ENCODE peak calls at places on chromosomes 3 and 15, in seven cellular contexts. A is foreskin fibroblast, Z is Panc1, N is PC-3, O is OCI-LY7, E is endodermal cell, P is IMR-90. L is an unnamed sample.

GRCh38 chr3:196609343-196609775 is 30.1 kb upstream of the NRROS start:
- DNase-seq in P (peak), Z (peak), E (peak), N (peak), A (peak), O (peak), L (peak)

GRCh38 chr3:190288836-190289235 is 33.4 kb downstream of the CLDN1 start:
- DNase-seq in E (no peak), A (peak), O (no peak), Z (no peak), N (peak), P (peak), L (no peak)

GRCh38 chr3:105458518-105459215 is 92.0 kb downstream of the ALCAM start:
- DNase-seq in P (peak), O (no peak), A (peak), N (peak), Z (no peak), E (no peak), L (no peak)

GRCh38 chr3:26621891-26622633 is 510 bp upstream of the LRRC3B start:
- DNase-seq in O (no peak), A (no peak), Z (no peak), E (no peak), P (no peak), N (no peak), L (no peak)

GRCh38 chr3:44554626-44555592 is at the start of gene ZKSCAN7:
- DNase-seq in Z (no peak), P (peak), O (no peak), N (no peak), E (peak), A (peak), L (no peak)

GRCh38 chr3:104987859-104988258 is 378.9 kb upstream of the ALCAM start:
- DNase-seq in A (peak), O (peak), Z (no peak), N (peak), E (no peak), P (no peak), L (no peak)

GRCh38 chr15:36899696-36900095 is 200.7 kb downstream of the MEIS2 start:
- DNase-seq in A (no peak), E (no peak), O (no peak), P (no peak), Z (no peak), N (no peak), L (no peak)

GRCh38 chr3:115901008-115901407 is 277.7 kb downstream of the GAP43 start:
- DNase-seq in N (no peak), A (no peak), Z (no peak), E (no peak), O (no peak), P (no peak), L (no peak)

GRCh38 chr3:39541917-39542329 is 74.4 kb downstream of the MOBP start:
- DNase-seq in O (peak), Z (no peak), P (peak), A (peak), N (peak), E (no peak), L (no peak)

GRCh38 chr3:101017048-101017447 is 23.8 kb upstream of the ABI3BP start:
- DNase-seq in Z (no peak), P (peak), A (peak), E (no peak), O (no peak), N (peak), L (no peak)

GRCh38 chr3:155185623-155186022 is 105.5 kb downstream of the MME start:
- DNase-seq in O (no peak), Z (no peak), E (peak), N (peak), A (peak), P (peak), L (peak)

GRCh38 chr3:116579843-116580242 is 129.7 kb upstream of the TUSC7 start:
- DNase-seq in Z (no peak), A (peak), N (no peak), O (no peak), E (peak), P (peak), L (peak)

GRCh38 chr3:72797773-72798543 is 50.3 kb downstream of the SHQ1 start:
- DNase-seq in P (peak), E (no peak), N (no peak), O (no peak), Z (no peak), A (peak), L (no peak)

GRCh38 chr3:85342915-85343314 is 384.1 kb downstream of the CADM2 start:
- DNase-seq in N (peak), A (peak), O (peak), Z (peak), P (no peak), E (peak), L (no peak)

GRCh38 chr3:122989856-122990575 is 37.5 kb downstream of the SEMA5B start:
- DNase-seq in A (no peak), P (no peak), O (no peak), Z (no peak), E (no peak), N (no peak), L (no peak)

GRCh38 chr15:73240864-73241499 is 127.8 kb downstream of the HCN4 start:
- DNase-seq in O (peak), P (peak), Z (no peak), N (peak), E (peak), A (peak), L (peak)

GRCh38 chr3:11583638-11584046 is 60.1 kb downstream of the VGLL4 start:
- DNase-seq in A (no peak), N (no peak), Z (no peak), O (no peak), P (peak), E (peak), L (no peak)

GRCh38 chr3:172836390-172836997 is 86.0 kb downstream of the ECT2 start:
- DNase-seq in E (peak), A (peak), Z (peak), N (peak), P (peak), O (peak), L (peak)

GRCh38 chr15:98002419-98002818 is 41.9 kb downstream of the ARRDC4 start:
- DNase-seq in O (no peak), E (no peak), P (no peak), N (no peak), A (no peak), Z (no peak), L (no peak)

GRCh38 chr15:60299452-60300047 is 98.2 kb downstream of the ANXA2 start:
- DNase-seq in P (no peak), A (peak), E (peak), Z (no peak), O (no peak), N (peak), L (peak)

GRCh38 chr3:127337001-127337400 is 49.2 kb upstream of the PRR20G start:
- DNase-seq in N (no peak), A (no peak), Z (no peak), P (no peak), E (no peak), O (no peak), L (no peak)

GRCh38 chr3:73569246-73569760 is 55.4 kb downstream of the PDZRN3 start:
- DNase-seq in P (no peak), A (no peak), Z (no peak), N (no peak), E (no peak), O (no peak), L (no peak)

GRCh38 chr3:30354972-30355371 is 251.4 kb upstream of the TGFBR2 start:
- DNase-seq in E (no peak), P (peak), N (peak), O (no peak), A (no peak), Z (no peak), L (no peak)

GRCh38 chr3:105414841-105415240 is 48.1 kb downstream of the ALCAM start:
- DNase-seq in P (peak), O (no peak), Z (no peak), E (no peak), N (no peak), A (peak), L (no peak)

GRCh38 chr15:23857028-23857641 is 170.0 kb upstream of the NDN start:
- DNase-seq in Z (no peak), P (peak), A (peak), E (peak), N (peak), O (no peak), L (no peak)

GRCh38 chr15:46127361-46127874 is 492.6 kb downstream of the SQOR start:
- DNase-seq in O (no peak), E (no peak), Z (no peak), N (peak), A (peak), P (peak), L (peak)

GRCh38 chr15:51726302-51727073 is 11.0 kb downstream of the LYSMD2 start:
- DNase-seq in E (peak), Z (no peak), N (peak), O (no peak), P (peak), A (peak), L (peak)
- H3K4me3 ChIP-seq in E (no peak), Z (no peak), N (no peak), O (no peak), P (no peak), A (no peak), L (no peak)

GRCh38 chr3:58287354-58287753 is 18.7 kb upstream of the RPP14 start:
- DNase-seq in P (no peak), O (no peak), Z (no peak), E (no peak), N (no peak), A (no peak), L (no peak)

GRCh38 chr3:58292866-58293265 is 13.2 kb upstream of the RPP14 start:
- DNase-seq in E (no peak), O (no peak), Z (no peak), A (no peak), N (no peak), P (no peak), L (no peak)

GRCh38 chr3:58285334-58285733 is 20.7 kb upstream of the RPP14 start:
- DNase-seq in O (no peak), N (no peak), E (no peak), P (no peak), Z (no peak), A (no peak), L (no peak)

GRCh38 chr3:58291671-58292338 is 14.2 kb upstream of the RPP14 start:
- DNase-seq in Z (no peak), E (no peak), P (no peak), N (no peak), O (no peak), A (no peak), L (no peak)

DNA sequence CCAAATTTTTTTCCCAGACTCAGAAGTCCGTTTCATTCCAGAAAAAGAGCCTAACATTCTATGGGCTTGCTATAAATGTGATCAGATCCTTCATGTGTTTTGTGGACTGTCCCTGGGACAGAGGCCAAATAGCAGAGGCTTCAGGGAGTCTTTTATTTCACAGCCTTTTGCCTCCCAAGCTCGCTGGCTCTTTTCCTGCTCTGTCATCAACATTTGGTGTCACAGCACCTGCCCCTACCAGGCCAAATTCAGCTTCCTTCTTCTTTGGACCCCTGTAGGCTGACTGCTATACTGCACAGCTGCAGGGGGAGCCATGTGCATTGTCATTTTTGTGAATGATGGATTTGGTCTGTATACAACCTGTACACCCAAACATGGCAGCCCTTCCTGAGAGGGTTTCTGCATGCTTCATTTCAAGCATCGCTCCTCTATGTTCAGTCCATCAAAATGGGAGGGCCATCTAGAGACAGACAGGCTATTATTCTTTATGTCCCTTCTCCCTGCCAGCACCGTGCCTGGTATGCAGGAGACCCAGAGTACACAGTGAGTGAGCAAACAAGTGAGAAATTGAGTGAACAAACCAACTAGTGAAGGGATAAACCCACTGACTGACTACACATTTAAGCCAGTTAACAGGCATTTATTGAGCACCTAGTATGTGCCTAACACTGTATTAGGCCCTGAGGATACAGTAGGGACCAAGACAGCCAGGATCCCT is 17.9 kb upstream of the RPP14 start:
- DNase-seq in N (no peak), E (peak), P (no peak), A (no peak), Z (no peak), O (no peak), L (no peak)
- TF ChIP-seq CTCF in N (peak), E (peak), P (no peak), A (no peak), Z (no peak), O (peak), L (peak)

GRCh38 chr3:98536456-98537017 is 4.8 kb downstream of the GPR15 start:
- DNase-seq in P (no peak), O (peak), E (no peak), Z (no peak), A (no peak), N (peak), L (no peak)

GRCh38 chr3:98542623-98543022 is 10.8 kb downstream of the GPR15 start:
- DNase-seq in E (no peak), P (no peak), Z (no peak), A (no peak), O (no peak), N (no peak), L (no peak)

GRCh38 chr3:98541695-98542094 is 9.9 kb downstream of the GPR15 start:
- DNase-seq in N (peak), E (no peak), P (no peak), Z (no peak), A (no peak), O (no peak), L (no peak)

GRCh38 chr3:98545940-98546339 is 14.2 kb downstream of the GPR15 start:
- DNase-seq in P (no peak), N (no peak), A (no peak), Z (no peak), O (peak), E (no peak), L (no peak)

GRCh38 chr3:98540346-98540745 is 8.6 kb downstream of the GPR15 start:
- DNase-seq in A (no peak), O (peak), P (no peak), E (no peak), N (no peak), Z (no peak), L (no peak)
- H3K4me3 ChIP-seq in A (no peak), O (peak), P (no peak), E (no peak), N (no peak), Z (no peak), L (no peak)

DNA sequence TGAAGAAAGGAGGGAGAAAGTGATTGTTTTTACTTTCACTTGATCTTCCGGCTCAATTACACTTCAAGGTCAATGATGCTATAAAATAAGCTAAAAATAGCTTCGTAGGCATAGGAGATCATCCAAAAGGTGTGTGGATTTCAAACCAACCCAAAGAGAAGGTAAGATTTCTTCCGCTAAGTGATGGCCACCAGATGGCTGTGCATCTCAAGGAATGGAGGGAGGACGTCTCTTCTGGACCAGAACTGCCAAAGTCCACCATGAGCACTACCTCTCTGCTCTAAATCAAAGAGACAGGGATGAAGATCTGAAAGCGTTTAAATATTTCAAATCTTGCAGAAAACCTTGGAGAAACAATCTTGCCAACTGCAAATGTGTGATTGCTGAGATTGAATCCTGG is 199.1 kb upstream of the ZPLD1 start:
- DNase-seq in N (peak), Z (no peak), A (no peak), O (peak), P (peak), E (peak), L (no peak)
- TF ChIP-seq CTCF in N (peak), Z (peak), A (peak), O (peak), P (peak), E (peak), L (peak)

GRCh38 chr3:132659000-132659369 is 624 bp downstream of the ACAD11 start:
- DNase-seq in N (no peak), Z (no peak), P (no peak), A (no peak), O (no peak), E (no peak), L (no peak)

GRCh38 chr3:132659370-132660055 is at the start of gene ACAD11:
- DNase-seq in N (peak), E (peak), O (peak), P (peak), A (peak), Z (peak), L (peak)

GRCh38 chr3:132660056-132660744 is at the start of gene UBA5:
- DNase-seq in A (peak), O (peak), E (peak), P (peak), N (peak), Z (no peak), L (peak)

GRCh38 chr3:132660745-132661067 is 577 bp downstream of the UBA5 start:
- DNase-seq in O (no peak), E (no peak), N (peak), Z (no peak), A (peak), P (peak), L (no peak)

GRCh38 chr3:132657869-132658747 is 1.5 kb downstream of the ACAD11 start:
- DNase-seq in O (no peak), A (no peak), Z (no peak), N (no peak), E (no peak), P (no peak), L (no peak)
- H3K4me3 ChIP-seq in O (peak), A (peak), Z (peak), N (peak), E (peak), P (no peak), L (peak)

GRCh38 chr3:193314161-193314560 is 64.4 kb downstream of the ATP13A5 start:
- DNase-seq in P (no peak), A (no peak), N (no peak), E (no peak), Z (no peak), O (no peak), L (no peak)
- TF ChIP-seq CTCF in P (no peak), A (no peak), N (peak), E (peak), Z (peak), O (peak), L (no peak)

GRCh38 chr3:112131111-112131510 is 1.9 kb downstream of the GCSAM start:
- DNase-seq in E (no peak), N (no peak), Z (no peak), A (no peak), P (no peak), O (peak), L (no peak)

GRCh38 chr3:112130638-112130993 is 2.4 kb downstream of the GCSAM start:
- DNase-seq in P (no peak), Z (no peak), N (no peak), O (peak), A (no peak), E (no peak), L (no peak)

GRCh38 chr3:112129925-112130637 is 3.0 kb downstream of the GCSAM start:
- DNase-seq in N (no peak), A (no peak), Z (no peak), E (no peak), P (no peak), O (peak), L (no peak)

GRCh38 chr3:112127522-112128494 is 5.2 kb downstream of the GCSAM start:
- DNase-seq in O (peak), Z (no peak), E (no peak), P (no peak), N (no peak), A (no peak), L (no peak)

DNA sequence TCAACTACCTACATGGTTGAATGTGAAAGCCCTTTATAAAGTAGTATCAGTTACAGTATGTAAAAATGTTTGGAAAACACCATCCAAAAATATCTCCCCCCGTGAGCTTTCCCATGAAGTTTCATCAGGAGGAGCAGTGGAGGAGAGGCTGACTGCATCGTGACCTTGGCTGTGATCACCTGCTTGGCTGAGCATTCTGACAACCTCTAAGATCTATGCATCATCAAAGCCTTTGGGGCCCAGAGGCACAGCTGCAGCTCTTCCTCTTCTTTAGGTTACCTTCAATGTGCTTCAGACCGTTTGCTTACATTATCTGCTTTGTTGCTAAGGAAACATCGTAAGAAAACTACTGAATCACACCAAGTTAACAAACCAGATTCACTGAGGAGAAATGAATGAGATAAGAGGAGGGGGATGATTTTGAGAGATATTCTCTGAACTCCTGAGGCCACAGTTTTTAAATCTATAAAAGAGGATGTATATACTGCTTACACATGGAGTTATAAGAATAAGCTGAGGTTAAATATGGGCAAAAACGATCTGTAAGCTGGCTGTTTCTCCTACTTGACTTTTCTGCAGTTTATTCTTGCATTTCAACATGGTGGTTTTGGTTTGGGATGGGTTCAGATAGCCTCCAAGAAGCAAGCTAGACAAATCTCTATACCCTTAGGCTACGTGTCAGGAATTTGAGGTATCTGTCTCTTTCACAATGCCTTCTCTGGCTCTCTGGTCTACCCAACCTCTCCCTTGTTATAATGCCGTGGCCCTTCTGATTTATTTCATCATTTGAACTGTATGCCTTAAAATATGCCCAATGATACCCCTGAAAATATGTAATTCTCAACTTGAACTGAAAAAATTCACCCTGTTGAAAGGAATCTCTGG is 4.0 kb downstream of the GCSAM start:
- DNase-seq in Z (no peak), N (peak), P (peak), E (no peak), O (peak), A (peak), L (no peak)
- H3K4me3 ChIP-seq in Z (no peak), N (no peak), P (no peak), E (no peak), O (peak), A (no peak), L (no peak)

DNA sequence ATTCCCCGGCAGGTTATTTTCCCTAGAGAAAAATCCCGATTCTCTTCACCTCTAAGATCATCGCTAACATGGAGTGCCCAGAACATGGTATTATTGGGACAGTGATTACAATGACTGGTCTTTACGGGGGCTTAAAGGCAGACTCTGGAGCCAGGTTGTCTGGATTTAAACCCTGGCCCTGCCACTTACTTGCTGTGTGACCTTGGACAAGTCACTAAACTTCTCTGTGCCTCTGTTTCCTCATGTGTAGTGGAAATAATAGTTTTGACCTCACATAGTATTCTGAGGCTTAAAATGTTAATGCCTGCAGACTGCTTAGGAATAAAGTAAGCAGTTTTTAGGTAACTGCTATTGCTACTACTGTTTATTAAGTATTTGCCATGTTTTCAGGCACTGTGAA is 4.4 kb downstream of the PLA2G4D start:
- DNase-seq in E (no peak), N (no peak), P (no peak), Z (no peak), O (no peak), A (no peak), L (no peak)
- TF ChIP-seq CTCF in E (no peak), N (no peak), P (no peak), Z (no peak), O (no peak), A (no peak), L (no peak)